ENCODE peak calls at places on chromosomes 5 and 9, in four cellular contexts. B, T, U and K are unnamed samples.

GRCh38 chr9:135134253-135135028 is 47.0 kb downstream of the OLFM1 start:
- DNase-seq in B (no peak), T (no peak), U (no peak), K (no peak)

GRCh38 chr9:126781717-126782388 is 23.0 kb upstream of the ZBTB43 start:
- DNase-seq in B (peak; percentile 90), T (peak; percentile 81), U (no peak), K (no peak)

GRCh38 chr9:132809677-132810076 is 68.4 kb downstream of the AK8 start:
- DNase-seq in B (no peak), T (no peak), U (no peak), K (no peak)

GRCh38 chr9:68458918-68459317 is 81.8 kb downstream of the TMEM252 start:
- DNase-seq in B (no peak), T (no peak), U (no peak), K (no peak)

GRCh38 chr9:3247211-3247610 is 278.6 kb downstream of the RFX3 start:
- DNase-seq in B (no peak), T (no peak), U (no peak), K (no peak)

GRCh38 chr9:13529321-13530104 is 250.0 kb upstream of the MPDZ start:
- DNase-seq in B (no peak), T (no peak), U (no peak), K (no peak)

GRCh38 chr5:95057610-95058009 is 227.3 kb downstream of the MCTP1 start:
- DNase-seq in B (no peak), T (no peak), U (peak; percentile 14), K (no peak)

GRCh38 chr9:113219972-113220371 is 1.1 kb downstream of the FKBP15 start:
- DNase-seq in B (no peak), T (peak; percentile 29), U (no peak), K (no peak)

GRCh38 chr5:8807636-8808035 is 738.2 kb downstream of the SEMA5A start:
- DNase-seq in B (no peak), T (peak; percentile 37), U (no peak), K (no peak)

GRCh38 chr5:37005946-37006540 is 129.5 kb downstream of the NIPBL start:
- DNase-seq in B (peak; percentile 47), T (peak; percentile 55), U (no peak), K (no peak)

GRCh38 chr5:118233601-118234000 is 754.7 kb downstream of the DTWD2 start:
- DNase-seq in B (no peak), T (no peak), U (no peak), K (no peak)

GRCh38 chr9:70392189-70392588 is 22.3 kb downstream of the KLF9 start:
- DNase-seq in B (peak; percentile 15), T (no peak), U (no peak), K (no peak)

GRCh38 chr5:179256229-179257189 is 88.8 kb downstream of the ADAMTS2 start:
- DNase-seq in B (no peak), T (no peak), U (no peak), K (no peak)

GRCh38 chr9:69949396-69949795 is 94.3 kb upstream of the MAMDC2 start:
- DNase-seq in B (no peak), T (peak; percentile 65), U (no peak), K (no peak)

GRCh38 chr9:135388530-135388929 is 91.1 kb upstream of the PPP1R26 start:
- DNase-seq in B (peak; percentile 57), T (no peak), U (no peak), K (no peak)

GRCh38 chr5:125439243-125439642 is 692.8 kb upstream of the ZNF608 start:
- DNase-seq in B (no peak), T (no peak), U (no peak), K (no peak)

GRCh38 chr5:31237159-31237558 is 43.7 kb downstream of the CDH6 start:
- DNase-seq in B (peak; percentile 39), T (peak; percentile 23), U (no peak), K (no peak)

GRCh38 chr5:82339744-82340143 is 61.6 kb upstream of the RPS23 start:
- DNase-seq in B (no peak), T (no peak), U (no peak), K (no peak)

GRCh38 chr5:135739383-135739961 is 95.0 kb upstream of the SLC25A48 start:
- DNase-seq in B (no peak), T (no peak), U (no peak), K (no peak)

GRCh38 chr5:138824516-138824915 is 50.6 kb downstream of the LRRTM2 start:
- DNase-seq in B (no peak), T (peak; percentile 41), U (no peak), K (no peak)

GRCh38 chr9:2101524-2101923 is 86.4 kb downstream of the SMARCA2 start:
- DNase-seq in B (no peak), T (no peak), U (no peak), K (no peak)

GRCh38 chr9:83572524-83572923 is 34.3 kb upstream of the FRMD3 start:
- DNase-seq in B (no peak), T (peak; percentile 93), U (no peak), K (no peak)

GRCh38 chr5:68381060-68381459 is 165.5 kb downstream of the PIK3R1 start:
- DNase-seq in B (no peak), T (no peak), U (peak; percentile 23), K (no peak)

GRCh38 chr5:6424110-6424659 is 24.5 kb upstream of the UBE2QL1 start:
- DNase-seq in B (no peak), T (no peak), U (no peak), K (no peak)

GRCh38 chr9:127603226-127603625 is 8.9 kb upstream of the STXBP1 start:
- DNase-seq in B (no peak), T (no peak), U (no peak), K (no peak)

GRCh38 chr5:95533761-95534160 is 21.0 kb downstream of the SKIC3 start:
- DNase-seq in B (no peak), T (no peak), U (no peak), K (no peak)

GRCh38 chr9:98977246-98977681 is 33.6 kb downstream of the COL15A1 start:
- DNase-seq in B (no peak), T (no peak), U (no peak), K (no peak)

GRCh38 chr5:58890265-58890664 is 307.4 kb downstream of the RAB3C start:
- DNase-seq in B (no peak), T (no peak), U (no peak), K (no peak)

GRCh38 chr9:27655454-27655853 is 82.2 kb upstream of the C9orf72 start:
- DNase-seq in B (no peak), T (no peak), U (no peak), K (no peak)

GRCh38 chr5:59296317-59297264 is 596.9 kb downstream of the PDE4D start:
- DNase-seq in B (no peak), T (peak; percentile 56), U (peak; percentile 25), K (no peak)

GRCh38 chr9:68619636-68620035 is 79.0 kb upstream of the TMEM252 start:
- DNase-seq in B (no peak), T (no peak), U (no peak), K (no peak)

GRCh38 chr5:78577051-78577807 is 71.3 kb downstream of the LHFPL2 start:
- DNase-seq in B (no peak), T (no peak), U (no peak), K (no peak)